ENCODE peak calls at places on chromosome 13, in eight cellular contexts. One of them, this sample, is unnamed.

GRCh38 chr13:106573855-106574254 is 5.9 kb upstream of the ARGLU1 start:
- DNase-seq in nephron progenitor cell: no peak
- DNase-seq in fibroblast of pulmonary artery: peak
- DNase-seq in GDM1: no peak
- DNase-seq in foreskin fibroblast: peak
- DNase-seq in AML-193: no peak
- DNase-seq in NCI-H2029: no peak
- DNase-seq in naive thymus-derived CD8-positive, alpha-beta T cell: no peak
- DNase-seq in this sample: peak

GRCh38 chr13:30615851-30616311 is 1.8 kb upstream of the USPL1 start:
- DNase-seq in AML-193: peak
- DNase-seq in NCI-H2029: no peak
- DNase-seq in GDM1: no peak
- DNase-seq in foreskin fibroblast: no peak
- DNase-seq in naive thymus-derived CD8-positive, alpha-beta T cell: peak
- DNase-seq in fibroblast of pulmonary artery: peak
- DNase-seq in nephron progenitor cell: no peak
- DNase-seq in this sample: peak

GRCh38 chr13:77985866-77986636 is 67.4 kb upstream of the EDNRB start:
- DNase-seq in NCI-H2029: no peak
- DNase-seq in AML-193: no peak
- DNase-seq in fibroblast of pulmonary artery: peak
- DNase-seq in foreskin fibroblast: no peak
- DNase-seq in naive thymus-derived CD8-positive, alpha-beta T cell: no peak
- DNase-seq in GDM1: no peak
- DNase-seq in nephron progenitor cell: no peak
- DNase-seq in this sample: no peak

GRCh38 chr13:88142653-88143052 is 471.5 kb downstream of the SLITRK5 start:
- DNase-seq in GDM1: no peak
- DNase-seq in AML-193: no peak
- DNase-seq in fibroblast of pulmonary artery: no peak
- DNase-seq in NCI-H2029: no peak
- DNase-seq in naive thymus-derived CD8-positive, alpha-beta T cell: no peak
- DNase-seq in nephron progenitor cell: no peak
- DNase-seq in foreskin fibroblast: no peak
- DNase-seq in this sample: no peak

GRCh38 chr13:51799261-51799660 is 4.7 kb downstream of the DHRS12 start:
- DNase-seq in fibroblast of pulmonary artery: no peak
- DNase-seq in GDM1: no peak
- DNase-seq in naive thymus-derived CD8-positive, alpha-beta T cell: no peak
- DNase-seq in NCI-H2029: no peak
- DNase-seq in nephron progenitor cell: no peak
- DNase-seq in foreskin fibroblast: no peak
- DNase-seq in AML-193: no peak
- DNase-seq in this sample: no peak

GRCh38 chr13:29077051-29077813 is 257.1 kb downstream of the MTUS2 start:
- DNase-seq in naive thymus-derived CD8-positive, alpha-beta T cell: no peak
- DNase-seq in GDM1: no peak
- DNase-seq in foreskin fibroblast: no peak
- DNase-seq in fibroblast of pulmonary artery: no peak
- DNase-seq in nephron progenitor cell: no peak
- DNase-seq in NCI-H2029: no peak
- DNase-seq in AML-193: no peak
- DNase-seq in this sample: no peak

GRCh38 chr13:39484506-39485313 is 118.3 kb downstream of the LHFPL6 start:
- DNase-seq in AML-193: no peak
- DNase-seq in naive thymus-derived CD8-positive, alpha-beta T cell: no peak
- DNase-seq in foreskin fibroblast: peak
- DNase-seq in GDM1: no peak
- DNase-seq in fibroblast of pulmonary artery: peak
- DNase-seq in nephron progenitor cell: no peak
- DNase-seq in NCI-H2029: no peak
- DNase-seq in this sample: peak

GRCh38 chr13:61187471-61187870 is 228.2 kb downstream of the PCDH20 start:
- DNase-seq in nephron progenitor cell: no peak
- DNase-seq in AML-193: no peak
- DNase-seq in fibroblast of pulmonary artery: no peak
- DNase-seq in foreskin fibroblast: no peak
- DNase-seq in naive thymus-derived CD8-positive, alpha-beta T cell: no peak
- DNase-seq in NCI-H2029: no peak
- DNase-seq in GDM1: no peak
- DNase-seq in this sample: no peak

GRCh38 chr13:41812851-41813250 is 148.1 kb downstream of the VWA8 start:
- DNase-seq in foreskin fibroblast: no peak
- DNase-seq in AML-193: no peak
- DNase-seq in GDM1: no peak
- DNase-seq in nephron progenitor cell: no peak
- DNase-seq in NCI-H2029: no peak
- DNase-seq in fibroblast of pulmonary artery: no peak
- DNase-seq in naive thymus-derived CD8-positive, alpha-beta T cell: no peak
- DNase-seq in this sample: no peak

GRCh38 chr13:40927929-40928328 is 91.2 kb downstream of the ELF1 start:
- DNase-seq in foreskin fibroblast: no peak
- DNase-seq in NCI-H2029: no peak
- DNase-seq in AML-193: no peak
- DNase-seq in naive thymus-derived CD8-positive, alpha-beta T cell: no peak
- DNase-seq in nephron progenitor cell: no peak
- DNase-seq in fibroblast of pulmonary artery: no peak
- DNase-seq in GDM1: no peak
- DNase-seq in this sample: no peak

GRCh38 chr13:69306766-69307165 is 800.9 kb upstream of the ATXN8OS start:
- DNase-seq in naive thymus-derived CD8-positive, alpha-beta T cell: no peak
- DNase-seq in GDM1: no peak
- DNase-seq in AML-193: no peak
- DNase-seq in nephron progenitor cell: no peak
- DNase-seq in fibroblast of pulmonary artery: no peak
- DNase-seq in NCI-H2029: no peak
- DNase-seq in foreskin fibroblast: no peak
- DNase-seq in this sample: no peak

GRCh38 chr13:46489586-46490023 is 63.4 kb upstream of the LRCH1 start:
- DNase-seq in GDM1: no peak
- DNase-seq in fibroblast of pulmonary artery: peak
- DNase-seq in foreskin fibroblast: peak
- DNase-seq in naive thymus-derived CD8-positive, alpha-beta T cell: no peak
- DNase-seq in NCI-H2029: no peak
- DNase-seq in nephron progenitor cell: no peak
- DNase-seq in AML-193: no peak
- DNase-seq in this sample: peak

GRCh38 chr13:51230473-51231105 is 8.4 kb downstream of the FAM124A start:
- DNase-seq in fibroblast of pulmonary artery: peak
- DNase-seq in nephron progenitor cell: no peak
- DNase-seq in NCI-H2029: no peak
- DNase-seq in foreskin fibroblast: peak
- DNase-seq in naive thymus-derived CD8-positive, alpha-beta T cell: no peak
- DNase-seq in AML-193: no peak
- DNase-seq in GDM1: no peak
- DNase-seq in this sample: peak

GRCh38 chr13:59363950-59364349 is 799.8 kb downstream of the DIAPH3 start:
- DNase-seq in nephron progenitor cell: no peak
- DNase-seq in AML-193: no peak
- DNase-seq in foreskin fibroblast: no peak
- DNase-seq in naive thymus-derived CD8-positive, alpha-beta T cell: no peak
- DNase-seq in NCI-H2029: no peak
- DNase-seq in GDM1: no peak
- DNase-seq in fibroblast of pulmonary artery: no peak
- DNase-seq in this sample: no peak

GRCh38 chr13:76225815-76226489 is 589.8 kb downstream of the LMO7 start:
- DNase-seq in foreskin fibroblast: peak
- DNase-seq in GDM1: no peak
- DNase-seq in AML-193: no peak
- DNase-seq in fibroblast of pulmonary artery: peak
- DNase-seq in NCI-H2029: peak
- DNase-seq in naive thymus-derived CD8-positive, alpha-beta T cell: no peak
- DNase-seq in nephron progenitor cell: peak
- DNase-seq in this sample: peak

GRCh38 chr13:30715837-30716236 is 19.5 kb upstream of the ALOX5AP start:
- DNase-seq in AML-193: no peak
- DNase-seq in nephron progenitor cell: no peak
- DNase-seq in foreskin fibroblast: no peak
- DNase-seq in NCI-H2029: no peak
- DNase-seq in GDM1: no peak
- DNase-seq in naive thymus-derived CD8-positive, alpha-beta T cell: no peak
- DNase-seq in fibroblast of pulmonary artery: peak
- DNase-seq in this sample: no peak

GRCh38 chr13:110640591-110641029 is 25.3 kb downstream of the NAXD start:
- DNase-seq in fibroblast of pulmonary artery: peak
- DNase-seq in AML-193: no peak
- DNase-seq in nephron progenitor cell: peak
- DNase-seq in naive thymus-derived CD8-positive, alpha-beta T cell: no peak
- DNase-seq in NCI-H2029: no peak
- DNase-seq in GDM1: no peak
- DNase-seq in foreskin fibroblast: peak
- DNase-seq in this sample: peak

GRCh38 chr13:112616586-112617381 is 28.8 kb upstream of the TUBGCP3 start:
- DNase-seq in foreskin fibroblast: peak
- DNase-seq in naive thymus-derived CD8-positive, alpha-beta T cell: peak
- DNase-seq in fibroblast of pulmonary artery: peak
- DNase-seq in nephron progenitor cell: peak
- DNase-seq in GDM1: peak
- DNase-seq in NCI-H2029: no peak
- DNase-seq in AML-193: peak
- DNase-seq in this sample: peak

GRCh38 chr13:101752432-101752831 is 300.0 kb downstream of the ITGBL1 start:
- DNase-seq in nephron progenitor cell: no peak
- DNase-seq in GDM1: no peak
- DNase-seq in naive thymus-derived CD8-positive, alpha-beta T cell: no peak
- DNase-seq in foreskin fibroblast: no peak
- DNase-seq in NCI-H2029: no peak
- DNase-seq in fibroblast of pulmonary artery: no peak
- DNase-seq in AML-193: no peak
- DNase-seq in this sample: no peak

GRCh38 chr13:93320942-93321341 is 94.3 kb downstream of the GPC6 start:
- DNase-seq in foreskin fibroblast: no peak
- DNase-seq in NCI-H2029: no peak
- DNase-seq in naive thymus-derived CD8-positive, alpha-beta T cell: no peak
- DNase-seq in AML-193: no peak
- DNase-seq in GDM1: no peak
- DNase-seq in fibroblast of pulmonary artery: peak
- DNase-seq in nephron progenitor cell: no peak
- DNase-seq in this sample: peak

GRCh38 chr13:103663996-103664395 is 597.8 kb upstream of the SLC10A2 start:
- DNase-seq in GDM1: no peak
- DNase-seq in foreskin fibroblast: no peak
- DNase-seq in naive thymus-derived CD8-positive, alpha-beta T cell: no peak
- DNase-seq in fibroblast of pulmonary artery: no peak
- DNase-seq in nephron progenitor cell: no peak
- DNase-seq in NCI-H2029: no peak
- DNase-seq in AML-193: no peak
- DNase-seq in this sample: no peak

GRCh38 chr13:49240017-49240416 is 7.7 kb upstream of the CDADC1 start:
- DNase-seq in foreskin fibroblast: no peak
- DNase-seq in nephron progenitor cell: no peak
- DNase-seq in fibroblast of pulmonary artery: peak
- DNase-seq in naive thymus-derived CD8-positive, alpha-beta T cell: peak
- DNase-seq in NCI-H2029: no peak
- DNase-seq in AML-193: peak
- DNase-seq in GDM1: peak
- DNase-seq in this sample: peak

GRCh38 chr13:93875527-93875926 is 604.0 kb downstream of the DCT start:
- DNase-seq in GDM1: no peak
- DNase-seq in fibroblast of pulmonary artery: peak
- DNase-seq in AML-193: no peak
- DNase-seq in foreskin fibroblast: peak
- DNase-seq in NCI-H2029: no peak
- DNase-seq in nephron progenitor cell: no peak
- DNase-seq in naive thymus-derived CD8-positive, alpha-beta T cell: no peak
- DNase-seq in this sample: peak

This sample was measured in astrocyte.